ENCODE peak calls at places on chromosomes 4 and X, in eight cellular contexts. V is neural progenitor cell; X is T-helper 1 cell; Z is CD4-positive, CD25-positive, alpha-beta regulatory T cell; Q is NCI-H1417; E is pons; O is AG09309; G is SW 1271. N is an unnamed sample.

GRCh38 chr4:184415071-184415470 is 59.3 kb downstream of the IRF2 start:
- DNase-seq in Q (no peak), E (no peak), V (no peak), X (no peak), O (no peak), Z (no peak), G (no peak), N (no peak)

GRCh38 chr4:69731826-69732225 is 28.6 kb downstream of the SULT1B1 start:
- DNase-seq in O (no peak), Z (no peak), E (no peak), V (no peak), G (no peak), Q (no peak), X (no peak), N (no peak)

GRCh38 chr4:40685300-40685699 is 55.6 kb upstream of the RBM47 start:
- DNase-seq in Q (no peak), Z (no peak), E (no peak), V (no peak), G (no peak), O (no peak), X (no peak), N (no peak)

GRCh38 chrX:133403984-133404383 is 11.3 kb downstream of the GPC4 start:
- DNase-seq in Z (no peak), E (no peak), O (no peak), G (no peak), Q (no peak), X (no peak), V (no peak), N (no peak)

GRCh38 chr4:14910411-14910810 is 91.9 kb upstream of the CPEB2 start:
- DNase-seq in O (no peak), Q (no peak), G (no peak), Z (no peak), E (no peak), V (no peak), X (no peak), N (no peak)

GRCh38 chr4:74821541-74821940 is 27.2 kb upstream of the BTC start:
- DNase-seq in X (no peak), Z (no peak), Q (no peak), G (no peak), E (no peak), V (no peak), O (no peak), N (no peak)

GRCh38 chrX:44904542-44905115 is 31.6 kb downstream of the KDM6A start:
- DNase-seq in G (no peak), Z (no peak), V (peak), X (no peak), O (no peak), E (peak), Q (no peak), N (no peak)

GRCh38 chr4:162782778-162783507 is 383.7 kb downstream of the NAF1 start:
- DNase-seq in Z (no peak), V (no peak), G (no peak), O (no peak), E (peak), Q (no peak), X (no peak), N (no peak)

GRCh38 chr4:76753814-76754213 is 144.1 kb downstream of the SOWAHB start:
- DNase-seq in G (peak), V (no peak), Z (no peak), O (no peak), X (no peak), E (no peak), Q (no peak), N (peak)

GRCh38 chrX:55039471-55039870 is 8.7 kb upstream of the ALAS2 start:
- DNase-seq in Z (no peak), X (no peak), G (no peak), V (no peak), Q (no peak), O (no peak), E (no peak), N (no peak)

GRCh38 chrX:105117621-105118020 is 102.9 kb downstream of the TEX13A start:
- DNase-seq in X (no peak), Q (no peak), V (no peak), O (no peak), E (no peak), G (no peak), Z (no peak), N (no peak)

GRCh38 chrX:34332336-34332735 is 200.2 kb upstream of the FAM47A start:
- DNase-seq in G (no peak), V (peak), O (no peak), Q (no peak), Z (no peak), X (no peak), E (peak), N (no peak)

GRCh38 chr4:64890131-64890710 is 481.0 kb upstream of the TECRL start:
- DNase-seq in X (no peak), G (no peak), E (peak), Z (no peak), O (no peak), V (no peak), Q (no peak), N (no peak)

GRCh38 chr4:42357325-42357724 is 40.0 kb upstream of the SHISA3 start:
- DNase-seq in X (no peak), Q (no peak), G (no peak), E (no peak), Z (no peak), O (no peak), V (no peak), N (no peak)

GRCh38 chr4:97720869-97721432 is 422.3 kb downstream of the STPG2 start:
- DNase-seq in Q (peak), G (peak), X (no peak), Z (no peak), V (peak), O (no peak), E (peak), N (peak)

GRCh38 chrX:22278375-22278774 is 5.7 kb downstream of the CBLL2 start:
- DNase-seq in G (no peak), X (no peak), Z (no peak), E (no peak), Q (no peak), O (no peak), V (no peak), N (no peak)

GRCh38 chrX:68043713-68044438 is 389.4 kb downstream of the OPHN1 start:
- DNase-seq in V (no peak), O (no peak), X (no peak), Z (no peak), E (no peak), Q (no peak), G (no peak), N (no peak)

GRCh38 chr4:146095091-146095690 is 80.3 kb upstream of the LSM6 start:
- DNase-seq in Q (peak), V (peak), X (no peak), O (peak), G (peak), E (peak), Z (peak), N (peak)

GRCh38 chr4:121380448-121381147 is at the start of gene QRFPR:
- DNase-seq in O (no peak), E (no peak), V (peak), Z (no peak), Q (no peak), X (no peak), G (no peak), N (no peak)

GRCh38 chrX:129634541-129634940 is 20.2 kb downstream of the APLN start:
- DNase-seq in O (no peak), G (no peak), Z (no peak), X (no peak), E (peak), V (peak), Q (no peak), N (no peak)

GRCh38 chr4:10096201-10096975 is 20.2 kb downstream of the WDR1 start:
- DNase-seq in V (no peak), Q (no peak), G (peak), O (peak), Z (peak), X (peak), E (peak), N (peak)

GRCh38 chr4:184349283-184350039 is 124.9 kb downstream of the IRF2 start:
- DNase-seq in G (no peak), X (no peak), O (no peak), Q (no peak), Z (no peak), E (no peak), V (no peak), N (no peak)

GRCh38 chr4:26984896-26985295 is 124.3 kb downstream of the STIM2 start:
- DNase-seq in V (no peak), O (no peak), Z (no peak), G (no peak), X (no peak), Q (no peak), E (no peak), N (no peak)

GRCh38 chrX:46912098-46912672 is at the start of gene JADE3:
- DNase-seq in Q (peak), O (no peak), G (peak), Z (no peak), E (peak), V (peak), X (peak), N (peak)

GRCh38 chr4:76011700-76012387 is 4.5 kb upstream of the CXCL9 start:
- DNase-seq in O (peak), V (peak), X (no peak), G (no peak), Q (no peak), Z (no peak), E (peak), N (peak)

GRCh38 chrX:100662791-100663190 is 18.8 kb downstream of the SRPX2 start:
- DNase-seq in E (no peak), O (no peak), Q (no peak), G (no peak), Z (no peak), X (no peak), V (no peak), N (no peak)